ENCODE peak calls at places on chromosomes 16 and 17, in six cellular contexts. Z, B, T, U, P and M are unnamed samples.

GRCh38 chr16:14419817-14420216 is 210.2 kb downstream of the PARN start:
- DNase-seq in Z (no peak), B (no peak), T (no peak), U (no peak), P (no peak), M (no peak)

GRCh38 chr16:66289986-66290385 is 76.5 kb upstream of the CDH5 start:
- DNase-seq in Z (no peak), B (no peak), T (no peak), U (no peak), P (no peak), M (no peak)

GRCh38 chr17:31274252-31274651 is 22.8 kb downstream of the OMG start:
- DNase-seq in Z (no peak), B (no peak), T (no peak), U (no peak), P (no peak), M (no peak)

GRCh38 chr16:47499080-47499699 is 38.1 kb downstream of the PHKB start:
- DNase-seq in Z (no peak), B (no peak), T (no peak), U (no peak), P (no peak), M (no peak)

GRCh38 chr17:21194688-21195087 is 19.3 kb downstream of the TMEM11 start:
- DNase-seq in Z (no peak), B (no peak), T (no peak), U (no peak), P (no peak), M (no peak)

GRCh38 chr16:65225488-65225887 is 103.6 kb upstream of the CDH11 start:
- DNase-seq in Z (no peak), B (no peak), T (no peak), U (no peak), P (no peak), M (no peak)

GRCh38 chr17:32971171-32971570 is 20.5 kb upstream of the SPACA3 start:
- DNase-seq in Z (no peak), B (peak), T (peak), U (no peak), P (peak), M (no peak)

GRCh38 chr17:2855063-2855600 is 58.9 kb downstream of the RAP1GAP2 start:
- DNase-seq in Z (no peak), B (no peak), T (no peak), U (no peak), P (no peak), M (no peak)

GRCh38 chr17:76246080-76247066 is 6.1 kb upstream of the RNF157 start:
- DNase-seq in Z (no peak), B (no peak), T (no peak), U (no peak), P (no peak), M (no peak)

GRCh38 chr16:89289428-89290395 is 72.2 kb downstream of the ZNF778 start:
- DNase-seq in Z (peak), B (peak), T (peak), U (peak), P (peak), M (peak)

GRCh38 chr16:23679274-23679985 is 741 bp downstream of the PLK1 start:
- DNase-seq in Z (no peak), B (no peak), T (no peak), U (no peak), P (peak), M (peak)

GRCh38 chr16:19481291-19481690 is 40.6 kb downstream of the GDE1 start:
- DNase-seq in Z (no peak), B (no peak), T (no peak), U (no peak), P (no peak), M (no peak)

GRCh38 chr17:21089933-21090888 is 36.6 kb upstream of the DHRS7B start:
- DNase-seq in Z (no peak), B (no peak), T (no peak), U (no peak), P (no peak), M (no peak)

GRCh38 chr16:68040506-68041288 is 17.6 kb downstream of the DUS2 start:
- DNase-seq in Z (peak), B (peak), T (peak), U (peak), P (peak), M (peak)

GRCh38 chr17:57939797-57940196 is 15.4 kb downstream of the CUEDC1 start:
- DNase-seq in Z (no peak), B (no peak), T (no peak), U (no peak), P (no peak), M (peak)

GRCh38 chr17:74923538-74924249 is 379 bp upstream of the OTOP2 start:
- DNase-seq in Z (no peak), B (peak), T (peak), U (peak), P (peak), M (peak)

GRCh38 chr17:72432143-72432604 is 311.4 kb downstream of the SOX9 start:
- DNase-seq in Z (no peak), B (no peak), T (no peak), U (no peak), P (no peak), M (no peak)

GRCh38 chr17:5585814-5586558 is 1.7 kb upstream of the NLRP1 start:
- DNase-seq in Z (no peak), B (no peak), T (no peak), U (no peak), P (no peak), M (no peak)

GRCh38 chr17:692116-692515 is 22.5 kb downstream of the VPS53 start:
- DNase-seq in Z (no peak), B (no peak), T (no peak), U (no peak), P (peak), M (no peak)

GRCh38 chr17:48505788-48506187 is 25.0 kb downstream of the HOXB1 start:
- DNase-seq in Z (no peak), B (no peak), T (no peak), U (no peak), P (peak), M (peak)

GRCh38 chr17:55546481-55546880 is 35.2 kb upstream of the SMIM36 start:
- DNase-seq in Z (no peak), B (no peak), T (no peak), U (no peak), P (no peak), M (no peak)

GRCh38 chr17:55547027-55547670 is 35.9 kb upstream of the SMIM36 start:
- DNase-seq in Z (no peak), B (no peak), T (no peak), U (no peak), P (no peak), M (no peak)

GRCh38 chr17:55545765-55546164 is 34.5 kb upstream of the SMIM36 start:
- DNase-seq in Z (no peak), B (no peak), T (no peak), U (no peak), P (no peak), M (no peak)

GRCh38 chr17:55543709-55544108 is 32.5 kb upstream of the SMIM36 start:
- DNase-seq in Z (no peak), B (no peak), T (no peak), U (no peak), P (no peak), M (no peak)

DNA sequence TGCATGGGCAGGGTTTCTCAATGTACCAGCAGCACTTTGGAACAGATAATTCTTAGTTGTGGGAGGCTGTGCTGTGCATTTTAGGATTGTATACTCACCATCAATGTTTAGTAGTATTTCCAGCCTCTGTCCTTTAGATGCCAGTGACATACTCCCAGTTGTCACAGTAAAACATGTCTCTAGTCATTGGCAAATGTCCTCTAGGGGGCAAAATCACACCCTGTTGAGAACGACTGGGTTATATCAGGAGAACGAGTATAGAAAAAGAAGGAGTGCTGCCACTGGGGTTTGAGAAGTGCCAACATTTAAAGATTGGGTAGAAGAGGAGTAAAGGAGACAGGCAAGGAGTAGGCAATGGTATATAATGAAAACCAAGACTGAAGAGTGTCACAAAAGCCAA is 37.9 kb upstream of the SMIM36 start:
- DNase-seq in Z (no peak), B (no peak), T (no peak), U (no peak), P (peak), M (no peak)
- TF ChIP-seq CTCF in Z (peak), B (no peak), T (no peak), U (no peak), P (peak), M (peak)

DNA sequence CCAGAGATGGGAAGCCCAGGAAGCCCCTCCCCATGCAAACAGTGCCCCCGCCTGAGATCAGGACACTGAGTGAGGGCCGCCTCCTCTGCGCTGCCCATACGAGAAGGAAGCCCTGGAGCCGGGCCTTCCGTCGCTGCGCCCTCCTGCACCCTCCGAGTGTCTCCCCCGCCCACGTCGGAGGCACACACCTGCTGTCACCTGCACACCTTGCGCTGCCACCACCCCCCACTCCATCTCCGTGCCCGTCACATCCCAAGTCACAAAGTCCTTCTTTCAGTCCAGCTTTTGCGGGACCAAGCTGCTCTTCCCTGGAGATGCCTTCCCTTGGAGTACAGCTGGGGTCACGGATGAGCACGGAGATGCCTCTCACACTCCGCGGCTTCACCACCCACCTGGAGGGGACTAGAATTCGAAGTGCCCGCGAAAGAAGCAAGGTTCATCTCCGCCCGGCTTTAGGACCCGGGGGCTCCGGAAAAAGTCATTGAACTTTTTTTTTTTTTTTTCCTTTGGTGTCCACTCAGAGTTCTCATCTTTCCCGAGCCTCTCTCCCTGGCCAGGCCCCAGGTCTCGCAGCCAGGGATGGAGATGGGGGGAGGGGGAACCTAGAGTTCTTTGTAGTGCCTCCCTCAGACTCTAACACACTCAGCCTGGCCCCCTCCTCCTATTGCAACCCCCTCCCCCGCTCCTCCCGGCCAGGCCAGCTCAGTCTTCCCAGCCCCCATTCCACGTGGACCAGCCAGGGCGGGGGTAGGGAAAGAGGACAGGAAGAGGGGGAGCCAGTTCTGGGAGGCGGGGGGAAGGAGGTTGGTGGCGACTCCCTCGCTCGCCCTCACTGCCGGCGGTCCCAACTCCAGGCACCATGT is at the start of gene FKBP10:
- DNase-seq in Z (peak), B (no peak), T (peak), U (no peak), P (peak), M (no peak)
- TF ChIP-seq CTCF in Z (no peak), B (no peak), T (no peak), U (no peak), P (no peak), M (no peak)

DNA sequence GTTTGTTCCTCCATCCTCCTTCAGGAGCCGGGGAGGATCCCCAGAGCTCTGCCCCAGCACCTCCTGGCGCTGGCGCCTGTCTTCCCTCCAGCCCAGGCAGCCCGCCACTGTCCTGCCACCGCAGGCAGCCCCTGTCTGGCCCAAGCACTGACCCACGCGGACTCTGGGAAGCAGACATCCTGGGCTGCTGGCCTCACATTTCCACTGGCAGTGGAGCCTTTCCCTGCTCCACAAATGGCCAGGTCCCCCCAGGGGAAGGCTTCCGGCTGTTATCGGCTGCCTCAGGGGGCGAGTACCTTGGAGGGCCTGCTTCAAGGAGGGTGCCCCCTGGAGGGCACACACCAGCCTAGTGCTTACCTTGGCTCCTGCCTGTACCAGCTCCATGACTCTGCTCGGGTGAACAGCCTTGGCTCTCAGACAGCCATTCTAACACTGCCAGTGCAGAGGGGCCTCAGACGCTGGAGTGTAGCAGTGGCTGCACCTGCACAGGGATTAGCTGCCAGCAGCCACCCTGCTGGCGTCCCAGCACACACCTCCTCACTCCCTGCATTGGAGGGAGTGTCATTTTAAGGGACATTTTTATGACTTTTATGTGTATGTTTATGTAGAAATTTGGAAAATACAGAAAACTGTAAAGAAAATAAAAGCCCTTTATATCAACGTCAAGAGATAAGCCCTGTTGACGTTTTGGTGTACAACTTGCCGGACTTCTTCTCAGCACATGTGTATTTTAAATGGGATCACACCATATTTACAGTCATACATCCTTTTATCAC is 21.0 kb downstream of the ACE start:
- DNase-seq in Z (no peak), B (no peak), T (no peak), U (no peak), P (no peak), M (no peak)
- TF ChIP-seq CTCF in Z (no peak), B (no peak), T (no peak), U (no peak), P (peak), M (no peak)

DNA sequence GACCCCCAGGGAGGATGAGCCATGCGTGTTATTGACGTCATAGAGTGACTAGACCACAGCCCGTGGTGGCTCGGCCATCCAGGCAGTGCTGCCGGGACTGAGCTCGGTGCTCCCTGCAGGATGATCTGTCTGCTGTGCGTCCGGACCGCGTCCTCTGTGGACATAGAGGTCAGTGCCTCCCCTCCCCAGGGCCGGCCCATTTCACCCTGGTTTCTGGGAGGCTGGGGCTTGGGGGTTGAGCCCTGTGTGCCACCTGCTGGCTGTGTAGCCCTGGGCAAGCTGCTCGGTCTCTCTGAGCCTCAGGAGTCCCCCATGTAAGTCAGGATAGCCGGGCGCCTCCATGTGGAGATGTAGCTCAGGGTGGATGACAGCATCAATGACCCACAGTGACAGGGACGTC is 8.3 kb downstream of the TSC2 start:
- DNase-seq in Z (no peak), B (no peak), T (no peak), U (no peak), P (peak), M (no peak)
- TF ChIP-seq CTCF in Z (peak), B (peak), T (no peak), U (no peak), P (peak), M (no peak)

GRCh38 chr17:37661372-37662014 is 18.2 kb upstream of the DDX52 start:
- DNase-seq in Z (no peak), B (no peak), T (no peak), U (no peak), P (no peak), M (no peak)
- TF ChIP-seq CTCF in Z (no peak), B (no peak), T (no peak), U (no peak), P (peak), M (no peak)